ENCODE peak calls at places on chromosomes 7 and 10, in eight cellular contexts. F is stimulated activated CD4-positive, alpha-beta T cell treated with anti-CD3 and anti-CD28 coated beads, Interleukin-15, amount 100 ng/mL, for 24 hours; J is NCI-H524; Z is chondrocyte; L is ascending aorta; Q is Daoy; I is A549; K is Calu3. H is an unnamed sample.
A peak's percentile ranks its signal among the peaks of the same experiment; 100 is the strongest.

GRCh38 chr7:150826061-150826849 is 25.7 kb downstream of the TMEM176A start:
- DNase-seq in F (no peak), J (no peak), Z (no peak), L (no peak), Q (no peak), I (no peak), K (no peak), H (no peak)

GRCh38 chr10:91925022-91925320 is 1.4 kb downstream of the BTAF1 start:
- DNase-seq in F (no peak), J (no peak), Z (no peak), L (no peak), Q (no peak), I (no peak), K (no peak), H (no peak)

GRCh38 chr7:95434501-95435421 is at the start of gene PON2:
- DNase-seq in F (peak; percentile 64), J (peak; percentile 50), Z (peak; percentile 93), L (peak; percentile 13), Q (peak; percentile 91), I (peak; percentile 79), K (peak; percentile 78), H (peak; percentile 92)

GRCh38 chr10:87641065-87641464 is 18.6 kb upstream of the PAPSS2 start:
- DNase-seq in F (no peak), J (no peak), Z (no peak), L (no peak), Q (no peak), I (no peak), K (no peak), H (no peak)

GRCh38 chr10:49552277-49552676 is 13.4 kb upstream of the ERCC6 start:
- DNase-seq in F (no peak), J (no peak), Z (no peak), L (no peak), Q (peak; percentile 40), I (no peak), K (no peak), H (no peak)

GRCh38 chr10:11691319-11691755 is 50.8 kb upstream of the ECHDC3 start:
- DNase-seq in F (no peak), J (no peak), Z (no peak), L (no peak), Q (no peak), I (no peak), K (no peak), H (no peak)

GRCh38 chr10:104117839-104118323 is 4.1 kb upstream of the SFR1 start:
- DNase-seq in F (no peak), J (no peak), Z (no peak), L (no peak), Q (peak; percentile 59), I (peak; percentile 58), K (peak; percentile 49), H (no peak)

GRCh38 chr10:97690138-97690537 is 3.1 kb upstream of the AVPI1 start:
- DNase-seq in F (no peak), J (no peak), Z (no peak), L (no peak), Q (no peak), I (no peak), K (no peak), H (peak; percentile 15)

GRCh38 chr7:410395-410910 is 109.2 kb downstream of the PDGFA start:
- DNase-seq in F (no peak), J (no peak), Z (peak; percentile 80), L (no peak), Q (no peak), I (no peak), K (no peak), H (peak; percentile 70)

GRCh38 chr10:88528791-88529190 is 54.3 kb downstream of the RNLS start:
- DNase-seq in F (no peak), J (no peak), Z (no peak), L (no peak), Q (no peak), I (no peak), K (no peak), H (no peak)